ENCODE peak calls at places on chromosome 10, in five cellular contexts. One of them, this sample, is unnamed. For H3K4me1 and H3K36me3, the result is how much of the 10 kb centered on the place peaks cover.

GRCh38 chr10:8211631-8212030 is 157.1 kb downstream of the GATA3 start:
- DNase-seq in GM23248: no peak
- DNase-seq in ovary: no peak
- DNase-seq in aorta: no peak
- DNase-seq in IMR-90: no peak
- DNase-seq in this sample: no peak

GRCh38 chr10:99536400-99537254 is 3.9 kb downstream of the NKX2-3 start:
- DNase-seq in ovary: no peak
- DNase-seq in IMR-90: no peak
- DNase-seq in aorta: no peak
- DNase-seq in GM23248: no peak
- DNase-seq in this sample: peak

GRCh38 chr10:95475827-95476481 is 85.2 kb downstream of the SORBS1 start:
- DNase-seq in IMR-90: no peak
- DNase-seq in GM23248: no peak
- DNase-seq in aorta: no peak
- DNase-seq in ovary: no peak
- DNase-seq in this sample: no peak

GRCh38 chr10:100725041-100725440 is 20.3 kb upstream of the PAX2 start:
- DNase-seq in GM23248: peak
- DNase-seq in ovary: no peak
- DNase-seq in aorta: no peak
- DNase-seq in IMR-90: peak
- DNase-seq in this sample: peak

GRCh38 chr10:74194545-74194944 is 43.5 kb downstream of the ADK start:
- DNase-seq in aorta: no peak
- DNase-seq in IMR-90: peak
- DNase-seq in ovary: no peak
- DNase-seq in GM23248: peak
- DNase-seq in this sample: peak

GRCh38 chr10:121437596-121437995 is 160.6 kb downstream of the FGFR2 start:
- DNase-seq in GM23248: no peak
- DNase-seq in aorta: peak
- DNase-seq in ovary: peak
- DNase-seq in IMR-90: no peak
- DNase-seq in this sample: peak

GRCh38 chr10:70940834-70941568 is 52.6 kb upstream of the PCBD1 start:
- DNase-seq in GM23248: peak
- DNase-seq in ovary: no peak
- DNase-seq in IMR-90: no peak
- DNase-seq in aorta: no peak
- DNase-seq in this sample: peak

GRCh38 chr10:102645388-102645740 is 1.1 kb downstream of the TRIM8 start:
- DNase-seq in IMR-90: peak
- DNase-seq in aorta: peak
- DNase-seq in GM23248: no peak
- DNase-seq in ovary: peak
- DNase-seq in this sample: peak

GRCh38 chr10:97898429-97898828 is 48.8 kb downstream of the GOLGA7B start:
- DNase-seq in GM23248: no peak
- DNase-seq in IMR-90: no peak
- DNase-seq in aorta: peak
- DNase-seq in ovary: no peak
- DNase-seq in this sample: no peak

GRCh38 chr10:13961096-13961495 is 369.6 kb downstream of the FRMD4A start:
- DNase-seq in aorta: no peak
- DNase-seq in GM23248: peak
- DNase-seq in ovary: no peak
- DNase-seq in IMR-90: peak
- DNase-seq in this sample: peak

GRCh38 chr10:83012866-83013265 is 1126.4 kb upstream of the GHITM start:
- DNase-seq in IMR-90: no peak
- DNase-seq in aorta: no peak
- DNase-seq in ovary: no peak
- DNase-seq in GM23248: peak
- DNase-seq in this sample: no peak

GRCh38 chr10:74035324-74035723 is 37.4 kb downstream of the VCL start:
- DNase-seq in GM23248: no peak
- DNase-seq in ovary: no peak
- DNase-seq in IMR-90: peak
- DNase-seq in aorta: no peak
- DNase-seq in this sample: peak

GRCh38 chr10:69045441-69046300 is 42.2 kb upstream of the SRGN start:
- DNase-seq in IMR-90: peak
- DNase-seq in ovary: no peak
- DNase-seq in GM23248: peak
- DNase-seq in aorta: no peak
- DNase-seq in this sample: no peak

GRCh38 chr10:63707254-63707910 is 186.2 kb downstream of the REEP3 start:
- DNase-seq in ovary: peak
- DNase-seq in aorta: no peak
- DNase-seq in GM23248: peak
- DNase-seq in IMR-90: peak
- DNase-seq in this sample: no peak

GRCh38 chr10:117272195-117273076 is 31.5 kb downstream of the SLC18A2 start:
- DNase-seq in IMR-90: no peak
- DNase-seq in aorta: peak
- DNase-seq in ovary: no peak
- DNase-seq in GM23248: no peak
- DNase-seq in this sample: no peak

GRCh38 chr10:34988397-34989067 is 101.6 kb downstream of the CUL2 start:
- DNase-seq in GM23248: no peak
- DNase-seq in ovary: no peak
- DNase-seq in IMR-90: no peak
- DNase-seq in aorta: no peak
- DNase-seq in this sample: no peak

GRCh38 chr10:30897547-30897946 is 134.1 kb downstream of the ZNF438 start:
- DNase-seq in ovary: no peak
- DNase-seq in IMR-90: no peak
- DNase-seq in aorta: no peak
- DNase-seq in GM23248: no peak
- DNase-seq in this sample: no peak

GRCh38 chr10:11609492-11610093 is 1.9 kb downstream of the USP6NL start:
- DNase-seq in aorta: no peak
- DNase-seq in ovary: no peak
- DNase-seq in IMR-90: no peak
- DNase-seq in GM23248: no peak
- DNase-seq in this sample: no peak

GRCh38 chr10:113108180-113108835 is 158.3 kb downstream of the TCF7L2 start:
- DNase-seq in ovary: no peak
- DNase-seq in IMR-90: no peak
- DNase-seq in aorta: peak
- DNase-seq in GM23248: peak
- DNase-seq in this sample: no peak

GRCh38 chr10:114526112-114526496 is 121.8 kb upstream of the AFAP1L2 start:
- DNase-seq in ovary: no peak
- DNase-seq in IMR-90: peak
- DNase-seq in aorta: no peak
- DNase-seq in GM23248: no peak
- DNase-seq in this sample: no peak

GRCh38 chr10:15877836-15878576 is 17.7 kb upstream of the MINDY3 start:
- DNase-seq in IMR-90: no peak
- DNase-seq in GM23248: no peak
- DNase-seq in aorta: no peak
- DNase-seq in ovary: no peak
- DNase-seq in this sample: no peak

GRCh38 chr10:62148155-62148554 is 120.5 kb downstream of the RTKN2 start:
- DNase-seq in aorta: no peak
- DNase-seq in GM23248: no peak
- DNase-seq in IMR-90: no peak
- DNase-seq in ovary: no peak
- DNase-seq in this sample: no peak

GRCh38 chr10:2933041-2933440 is 134.3 kb upstream of the PFKP start:
- DNase-seq in ovary: no peak
- DNase-seq in GM23248: no peak
- DNase-seq in IMR-90: no peak
- DNase-seq in aorta: no peak
- DNase-seq in this sample: no peak

GRCh38 chr10:113754768-113755167 is 3.3 kb downstream of the PLEKHS1 start:
- DNase-seq in GM23248: no peak
- DNase-seq in aorta: no peak
- DNase-seq in ovary: no peak
- DNase-seq in IMR-90: no peak
- DNase-seq in this sample: no peak

GRCh38 chr10:106942035-106942662 is 222.4 kb downstream of the SORCS1 start:
- DNase-seq in GM23248: no peak
- DNase-seq in ovary: peak
- DNase-seq in IMR-90: no peak
- DNase-seq in aorta: no peak
- DNase-seq in this sample: no peak

GRCh38 chr10:114220281-114220680 is 18.8 kb upstream of the VWA2 start:
- DNase-seq in GM23248: no peak
- DNase-seq in ovary: no peak
- DNase-seq in IMR-90: no peak
- DNase-seq in aorta: no peak
- DNase-seq in this sample: no peak

GRCh38 chr10:108789911-108790310 is 1133.4 kb downstream of the XPNPEP1 start:
- DNase-seq in IMR-90: peak
- DNase-seq in GM23248: peak
- DNase-seq in aorta: no peak
- DNase-seq in ovary: no peak
- DNase-seq in this sample: peak

GRCh38 chr10:64733980-64734379 is 1212.8 kb downstream of the REEP3 start:
- DNase-seq in aorta: no peak
- DNase-seq in GM23248: no peak
- DNase-seq in ovary: no peak
- DNase-seq in IMR-90: no peak
- DNase-seq in this sample: peak

DNA sequence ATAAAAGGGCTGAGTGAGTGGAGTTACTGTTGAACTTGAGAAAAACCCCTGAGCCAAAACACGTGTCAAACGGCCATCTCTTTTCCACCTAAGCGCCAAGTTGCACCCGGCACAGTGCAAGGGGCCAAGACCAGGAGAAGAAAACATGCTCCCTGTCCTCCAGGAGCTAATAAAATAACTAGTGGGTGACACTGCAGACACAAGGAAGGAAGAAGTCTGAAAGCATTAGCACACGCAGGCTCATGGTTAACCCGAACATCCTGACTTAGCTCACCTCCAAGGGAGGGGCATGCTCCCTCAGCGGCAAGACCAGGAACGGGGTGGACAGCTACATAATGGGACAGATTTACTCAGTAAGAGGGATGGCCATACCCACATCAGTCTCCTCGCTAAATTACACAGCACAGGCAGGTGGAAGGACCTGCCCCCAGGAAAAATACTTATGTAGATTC is 65.0 kb downstream of the PIP4K2A start:
- DNase-seq in IMR-90: no peak
- DNase-seq in GM23248: no peak
- DNase-seq in aorta: no peak
- DNase-seq in ovary: no peak
- DNase-seq in this sample: no peak
- H3K4me3 ChIP-seq in IMR-90: no peak
- H3K4me3 ChIP-seq in GM23248: no peak
- H3K4me3 ChIP-seq in aorta: no peak
- H3K4me3 ChIP-seq in ovary: no peak
- H3K4me3 ChIP-seq in this sample: no peak

DNA sequence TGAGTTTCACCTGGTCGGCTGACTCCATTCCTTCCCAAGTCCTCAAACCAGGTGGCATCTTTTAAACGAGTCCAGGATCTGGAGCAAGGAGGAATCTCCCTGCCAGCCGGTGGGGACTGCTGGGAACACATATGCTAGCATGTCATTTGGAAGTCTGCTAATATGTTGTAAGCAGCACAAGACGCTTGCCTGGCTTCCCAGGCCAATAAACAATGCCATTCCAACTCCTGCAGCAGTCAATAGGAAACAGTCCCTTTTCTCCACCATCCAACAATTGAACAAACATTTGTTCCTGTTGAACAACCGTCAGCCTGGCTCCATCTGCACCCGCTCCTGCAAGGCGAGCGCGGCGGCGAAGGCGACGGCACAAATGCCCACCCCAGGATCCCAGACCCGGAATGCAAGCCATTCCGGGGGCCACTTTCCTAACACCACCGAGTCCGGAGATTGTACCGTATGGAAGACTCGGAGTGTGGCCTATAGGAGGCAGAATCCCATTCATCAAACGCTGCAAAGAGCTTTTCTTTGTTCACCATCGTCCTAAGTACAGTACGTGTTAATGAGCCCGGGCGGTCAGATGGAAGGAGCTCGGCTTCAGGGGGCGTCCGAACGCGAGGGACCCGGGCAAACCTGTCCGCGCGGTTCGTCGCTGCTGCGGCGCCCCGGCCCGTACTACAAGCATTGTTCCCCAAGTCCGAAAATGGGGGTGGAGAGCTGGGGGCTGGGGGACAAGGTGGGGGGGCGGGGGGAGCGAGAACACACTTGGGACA is 1.6 kb downstream of the FAM53B start:
- DNase-seq in aorta: no peak
- DNase-seq in GM23248: peak
- DNase-seq in IMR-90: no peak
- DNase-seq in ovary: no peak
- DNase-seq in this sample: peak
- H3K4me1 ChIP-seq in aorta: under half
- H3K4me1 ChIP-seq in GM23248: under half
- H3K4me1 ChIP-seq in IMR-90: under half
- H3K4me1 ChIP-seq in ovary: under half
- H3K4me1 ChIP-seq in this sample: under half

DNA sequence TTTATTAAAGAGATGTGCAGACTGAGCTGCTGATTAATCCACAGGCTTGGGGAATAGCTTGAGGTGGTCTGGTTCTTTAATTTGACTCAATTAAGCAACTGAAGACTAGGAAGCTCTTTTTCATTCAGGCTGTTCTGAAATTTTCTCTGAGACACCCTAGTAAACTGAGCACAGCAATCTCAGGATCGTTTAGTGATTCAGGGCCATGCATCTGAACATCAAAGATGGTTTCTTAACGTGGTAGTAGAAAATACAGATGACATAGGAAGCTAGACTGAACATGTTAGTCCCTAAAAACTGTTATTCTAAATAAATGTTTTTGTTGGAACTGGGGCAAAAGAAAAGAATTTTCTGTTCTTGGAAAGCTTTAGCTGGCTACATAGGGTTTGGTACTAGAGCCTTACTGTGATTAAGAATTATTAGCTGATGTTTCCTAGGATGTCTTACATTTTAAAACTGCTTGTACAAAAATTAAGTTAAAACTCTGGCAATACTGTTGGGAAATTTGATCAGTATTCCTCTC is 102.0 kb downstream of the MYOF start:
- DNase-seq in GM23248: peak
- DNase-seq in IMR-90: no peak
- DNase-seq in aorta: no peak
- DNase-seq in ovary: no peak
- DNase-seq in this sample: no peak
- H3K36me3 ChIP-seq in GM23248: half or more
- H3K36me3 ChIP-seq in IMR-90: under half
- H3K36me3 ChIP-seq in aorta: under half
- H3K36me3 ChIP-seq in ovary: under half
- H3K36me3 ChIP-seq in this sample: under half

GRCh38 chr10:129965418-129965793 is 1.3 kb upstream of the EBF3 start:
- DNase-seq in GM23248: no peak
- DNase-seq in IMR-90: no peak
- DNase-seq in aorta: no peak
- DNase-seq in ovary: no peak
- DNase-seq in this sample: no peak
- H3K4me3 ChIP-seq in GM23248: no peak
- H3K4me3 ChIP-seq in IMR-90: no peak
- H3K4me3 ChIP-seq in aorta: no peak
- H3K4me3 ChIP-seq in ovary: no peak
- H3K4me3 ChIP-seq in this sample: no peak